ENCODE peak calls at places on chromosomes 7 and 10, in ten cellular contexts. K is bronchial epithelial cell, J is heart left ventricle, Y is GM10248, D is WTC11, F is AG04449, O is adrenal gland, V is fibroblast of villous mesenchyme, U is GM06990, R is fibroblast of mammary gland. S is an unnamed sample.

GRCh38 chr10:62457598-62457997 is 83.4 kb downstream of the ZNF365 start:
- DNase-seq in Y (no peak), U (no peak), R (no peak), F (no peak), D (no peak), V (no peak), O (no peak), J (no peak), K (no peak), S (no peak)

GRCh38 chr7:157474685-157475084 is 137.9 kb downstream of the DNAJB6 start:
- DNase-seq in O (peak), R (peak), Y (no peak), J (no peak), U (no peak), F (no peak), D (peak), V (peak), K (no peak), S (no peak)

GRCh38 chr10:86905429-86905828 is 52.0 kb downstream of the MMRN2 start:
- DNase-seq in F (no peak), U (no peak), O (peak), R (no peak), K (no peak), Y (no peak), V (no peak), J (no peak), D (no peak), S (no peak)

GRCh38 chr7:134083766-134084487 is 43.2 kb upstream of the LRGUK start:
- DNase-seq in Y (no peak), R (peak), K (peak), U (no peak), F (no peak), O (no peak), V (peak), D (no peak), J (no peak), S (no peak)

GRCh38 chr7:150357771-150358427 is 10.7 kb upstream of the REPIN1 start:
- DNase-seq in F (no peak), D (no peak), O (no peak), J (no peak), V (no peak), U (no peak), Y (no peak), R (peak), K (peak), S (no peak)

GRCh38 chr10:132193907-132194552 is 7.3 kb downstream of the DPYSL4 start:
- DNase-seq in U (no peak), F (no peak), K (no peak), O (no peak), R (no peak), V (peak), J (peak), Y (no peak), D (no peak), S (no peak)

GRCh38 chr7:143394068-143394467 is 12.9 kb downstream of the ZYX start:
- DNase-seq in O (no peak), D (no peak), U (no peak), K (no peak), F (no peak), V (no peak), R (no peak), J (no peak), Y (no peak), S (no peak)

GRCh38 chr7:143381427-143382125 is 431 bp downstream of the ZYX start:
- DNase-seq in U (no peak), K (no peak), F (no peak), V (peak), D (no peak), O (peak), R (peak), J (peak), Y (no peak), S (no peak)

GRCh38 chr10:13711281-13711680 is 124.5 kb downstream of the PRPF18 start:
- DNase-seq in F (no peak), U (no peak), J (no peak), Y (no peak), D (no peak), O (no peak), K (no peak), V (no peak), R (no peak), S (no peak)

GRCh38 chr7:16989883-16990413 is 108.2 kb upstream of the AGR3 start:
- DNase-seq in D (no peak), J (peak), V (peak), U (no peak), O (peak), Y (no peak), K (peak), R (peak), F (peak), S (peak)

GRCh38 chr7:91876391-91877133 is 3.9 kb downstream of the MTERF1 start:
- DNase-seq in U (no peak), R (peak), O (no peak), J (no peak), D (no peak), Y (no peak), K (peak), F (no peak), V (no peak), S (no peak)
- TF ChIP-seq CTCF in U (no peak), R (peak), O (no peak), J (no peak), D (no peak), Y (no peak), K (peak), F (peak), V (peak), S (peak)

GRCh38 chr7:1061180-1061579 is 16.8 kb downstream of the GPR146 start:
- DNase-seq in K (no peak), V (no peak), U (no peak), D (no peak), O (no peak), J (no peak), Y (no peak), R (no peak), F (no peak), S (no peak)
- TF ChIP-seq CTCF in K (no peak), V (no peak), U (no peak), D (no peak), O (no peak), J (no peak), Y (no peak), R (no peak), F (no peak), S (no peak)

DNA sequence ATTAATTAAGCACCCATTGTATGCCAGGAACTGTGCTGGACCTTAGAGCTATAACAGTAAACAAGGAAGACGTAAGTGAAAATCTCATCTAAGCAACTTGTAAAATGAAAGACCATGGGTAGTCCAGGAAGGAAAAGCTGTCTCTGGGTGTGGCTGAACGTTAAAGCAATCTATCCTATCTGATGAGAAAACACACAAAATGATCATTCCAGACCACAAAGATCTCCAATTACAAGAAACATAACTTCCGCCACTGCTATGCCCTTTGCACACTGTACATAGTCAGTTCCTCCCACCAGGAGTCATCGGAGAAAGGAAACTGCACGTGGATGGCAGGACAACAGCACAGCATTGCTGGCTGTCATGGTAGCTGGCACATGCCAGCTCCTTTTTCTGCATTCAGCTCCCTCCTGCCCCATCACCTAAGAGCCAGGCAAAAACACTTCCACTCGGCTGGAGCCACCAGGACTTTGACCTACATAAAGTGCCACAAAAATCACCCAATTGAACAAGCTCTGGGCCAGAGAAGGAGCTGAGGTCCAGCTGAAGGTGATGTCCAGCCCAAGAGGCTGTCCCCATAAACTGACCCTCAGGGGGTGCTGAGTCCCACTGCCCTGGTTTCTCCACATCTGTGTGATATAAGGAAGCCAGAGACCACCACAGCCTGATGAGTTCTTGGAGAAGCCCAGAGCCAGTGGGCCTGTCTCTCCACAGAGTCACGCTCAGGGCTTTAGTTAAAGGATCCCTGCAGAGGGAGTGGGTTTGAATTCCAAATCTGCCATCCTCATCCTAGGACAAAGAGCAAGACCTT is 56.4 kb downstream of the STEAP1B start:
- DNase-seq in K (peak), O (no peak), Y (no peak), U (no peak), V (no peak), J (no peak), F (no peak), D (no peak), R (peak), S (no peak)
- TF ChIP-seq CTCF in K (no peak), O (no peak), Y (no peak), U (no peak), V (no peak), J (no peak), F (no peak), D (no peak), R (no peak), S (no peak)

GRCh38 chr7:101878938-101879337 is 61.5 kb downstream of the CUX1 start:
- DNase-seq in O (no peak), F (no peak), U (no peak), V (no peak), J (no peak), R (no peak), Y (no peak), D (no peak), K (no peak), S (no peak)
- TF ChIP-seq CTCF in O (no peak), F (no peak), U (no peak), V (no peak), J (no peak), R (no peak), Y (no peak), D (no peak), K (no peak), S (no peak)

DNA sequence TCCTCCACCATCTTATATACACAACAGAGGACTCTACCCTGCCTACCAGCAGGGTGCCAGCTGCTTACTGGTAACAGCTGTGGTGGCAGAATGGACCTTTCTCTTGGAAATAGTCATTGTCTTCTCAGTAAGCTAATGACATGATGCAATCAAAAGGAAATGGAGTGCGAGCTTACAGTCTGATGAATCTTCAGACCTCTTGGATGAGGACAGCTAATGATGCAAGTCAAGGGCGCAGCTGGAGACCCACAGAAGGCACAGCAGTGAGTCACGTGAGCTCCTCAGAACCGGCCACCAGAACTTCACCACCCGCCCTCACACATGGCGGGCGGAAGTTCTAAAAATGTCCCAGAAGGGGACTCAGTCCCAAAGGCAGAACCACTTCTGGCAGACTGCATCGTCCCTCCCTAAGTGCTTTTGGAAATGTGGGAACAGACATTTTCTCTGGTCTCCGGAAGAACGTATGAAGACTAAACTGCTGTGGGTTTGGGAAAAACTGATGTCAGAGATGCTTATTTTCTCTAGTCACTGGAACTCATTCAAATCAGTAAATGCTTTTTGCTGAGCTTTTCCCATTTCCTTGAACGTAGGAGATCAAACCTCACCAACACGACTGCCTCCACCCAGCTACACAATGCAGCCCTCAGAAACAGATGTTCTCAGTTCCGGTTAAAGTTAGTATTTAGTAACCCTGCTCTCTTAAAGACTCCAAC is 96.4 kb downstream of the FAS start:
- DNase-seq in U (no peak), F (peak), D (peak), Y (no peak), V (peak), K (no peak), J (peak), O (peak), R (peak), S (no peak)
- TF ChIP-seq CTCF in U (no peak), F (no peak), D (no peak), Y (no peak), V (no peak), K (no peak), J (no peak), O (no peak), R (no peak), S (no peak)

GRCh38 chr10:26890956-26891355 is 30.2 kb upstream of the ABI1 start:
- DNase-seq in U (peak), J (no peak), D (peak), Y (no peak), V (peak), F (no peak), K (peak), R (peak), O (peak), S (peak)
- TF ChIP-seq CTCF in U (peak), J (peak), D (peak), Y (peak), V (peak), F (peak), K (peak), R (peak), O (peak), S (peak)